ENCODE peak calls at places on chromosome 6, in four cellular contexts. B is spleen, H is glutamatergic neuron, G is RWPE1. F is an unnamed sample.

GRCh38 chr6:157823523-157824370 is 701 bp downstream of the SNX9 start:
- DNase-seq in B (peak; percentile 88), G (peak; percentile 49), H (peak; percentile 40), F (peak; percentile 29)

GRCh38 chr6:130293800-130294199 is 71.0 kb upstream of the SAMD3 start:
- DNase-seq in G (peak; percentile 36), H (peak; percentile 25), B (no peak), F (peak; percentile 5)

GRCh38 chr6:40719671-40720374 is 132.7 kb upstream of the LRFN2 start:
- DNase-seq in B (no peak), G (no peak), H (no peak), F (no peak)

GRCh38 chr6:99334526-99335127 is 14.8 kb downstream of the FAXC start:
- DNase-seq in B (no peak), G (peak; percentile 51), H (no peak), F (no peak)

GRCh38 chr6:36929607-36930006 is 24.9 kb upstream of the PI16 start:
- DNase-seq in G (no peak), B (no peak), H (no peak), F (no peak)

GRCh38 chr6:85756982-85757381 is 114.3 kb upstream of the SYNCRIP start:
- DNase-seq in B (no peak), G (peak; percentile 28), H (no peak), F (no peak)

GRCh38 chr6:52393780-52394179 is 26.4 kb upstream of the EFHC1 start:
- DNase-seq in H (no peak), B (no peak), G (no peak), F (no peak)

GRCh38 chr6:143267740-143268139 is 182.8 kb downstream of the ADAT2 start:
- DNase-seq in G (no peak), H (no peak), B (no peak), F (no peak)

GRCh38 chr6:142605922-142606321 is 304.1 kb downstream of the ADGRG6 start:
- DNase-seq in G (peak; percentile 17), B (no peak), H (no peak), F (no peak)

GRCh38 chr6:33727932-33728331 is 16.4 kb upstream of the UQCC2 start:
- DNase-seq in H (no peak), B (no peak), G (no peak), F (no peak)

GRCh38 chr6:70166088-70166958 is 136.6 kb downstream of the COL9A1 start:
- DNase-seq in B (peak; percentile 78), H (peak; percentile 82), G (peak; percentile 31), F (peak; percentile 61)

GRCh38 chr6:11971154-11971553 is 41.0 kb upstream of the HIVEP1 start:
- DNase-seq in B (no peak), G (no peak), H (no peak), F (no peak)

GRCh38 chr6:27281105-27281539 is 31.0 kb downstream of the POM121L2 start:
- DNase-seq in H (no peak), B (no peak), G (no peak), F (no peak)

GRCh38 chr6:159720708-159721107 is 6.6 kb upstream of the WTAP start:
- DNase-seq in B (no peak), H (no peak), G (peak; percentile 59), F (no peak)

GRCh38 chr6:48512396-48512795 is 401.4 kb upstream of the PTCHD4 start:
- DNase-seq in B (no peak), G (no peak), H (no peak), F (no peak)

GRCh38 chr6:168428052-168428829 is 12.7 kb upstream of the SMOC2 start:
- DNase-seq in B (no peak), H (no peak), G (no peak), F (no peak)

GRCh38 chr6:16129623-16130243 is 847 bp downstream of the MYLIP start:
- DNase-seq in B (no peak), H (no peak), G (peak; percentile 22), F (no peak)

GRCh38 chr6:116691154-116691553 is 10.1 kb downstream of the KPNA5 start:
- DNase-seq in H (no peak), G (no peak), B (no peak), F (no peak)

GRCh38 chr6:150987371-150987828 is 121.9 kb downstream of the MTHFD1L start:
- DNase-seq in H (no peak), B (no peak), G (no peak), F (no peak)

GRCh38 chr6:36944650-36945049 is 9.9 kb upstream of the PI16 start:
- DNase-seq in G (no peak), B (no peak), H (no peak), F (no peak)

GRCh38 chr6:4185419-4185818 is 50.0 kb upstream of the ECI2 start:
- DNase-seq in G (no peak), H (no peak), B (no peak), F (no peak)

GRCh38 chr6:167907837-167908681 is 81.3 kb downstream of the AFDN start:
- DNase-seq in B (no peak), G (peak; percentile 27), H (no peak), F (no peak)

GRCh38 chr6:34200340-34200971 is 36.2 kb upstream of the HMGA1 start:
- DNase-seq in G (no peak), H (no peak), B (no peak), F (no peak)

GRCh38 chr6:80742481-80742880 is 636.0 kb downstream of the BCKDHB start:
- DNase-seq in G (peak; percentile 13), H (no peak), B (no peak), F (no peak)

GRCh38 chr6:43667245-43668150 is 20.1 kb downstream of the MRPS18A start:
- DNase-seq in B (peak; percentile 93), G (peak; percentile 74), H (peak; percentile 92), F (peak; percentile 95)

GRCh38 chr6:43669922-43670622 is 17.5 kb downstream of the MRPS18A start:
- DNase-seq in H (no peak), G (no peak), B (no peak), F (no peak)

GRCh38 chr6:43669050-43669921 is 18.3 kb downstream of the MRPS18A start:
- DNase-seq in H (no peak), G (no peak), B (no peak), F (no peak)

GRCh38 chr6:43666181-43666920 is 21.2 kb downstream of the MRPS18A start:
- DNase-seq in G (no peak), B (no peak), H (no peak), F (no peak)

GRCh38 chr6:43668151-43669028 is 19.2 kb downstream of the MRPS18A start:
- DNase-seq in H (peak; percentile 66), G (no peak), B (peak; percentile 83), F (peak; percentile 23)
- TF ChIP-seq CTCF in H (peak; percentile 43), G (no peak), B (no peak), F (peak; percentile 59)

GRCh38 chr6:43074847-43075741 is 1.0 kb upstream of the PTK7 start:
- DNase-seq in B (peak; percentile 73), G (no peak), H (no peak), F (no peak)

GRCh38 chr6:43075791-43076092 is 372 bp upstream of the PTK7 start:
- DNase-seq in B (no peak), G (no peak), H (no peak), F (no peak)

DNA sequence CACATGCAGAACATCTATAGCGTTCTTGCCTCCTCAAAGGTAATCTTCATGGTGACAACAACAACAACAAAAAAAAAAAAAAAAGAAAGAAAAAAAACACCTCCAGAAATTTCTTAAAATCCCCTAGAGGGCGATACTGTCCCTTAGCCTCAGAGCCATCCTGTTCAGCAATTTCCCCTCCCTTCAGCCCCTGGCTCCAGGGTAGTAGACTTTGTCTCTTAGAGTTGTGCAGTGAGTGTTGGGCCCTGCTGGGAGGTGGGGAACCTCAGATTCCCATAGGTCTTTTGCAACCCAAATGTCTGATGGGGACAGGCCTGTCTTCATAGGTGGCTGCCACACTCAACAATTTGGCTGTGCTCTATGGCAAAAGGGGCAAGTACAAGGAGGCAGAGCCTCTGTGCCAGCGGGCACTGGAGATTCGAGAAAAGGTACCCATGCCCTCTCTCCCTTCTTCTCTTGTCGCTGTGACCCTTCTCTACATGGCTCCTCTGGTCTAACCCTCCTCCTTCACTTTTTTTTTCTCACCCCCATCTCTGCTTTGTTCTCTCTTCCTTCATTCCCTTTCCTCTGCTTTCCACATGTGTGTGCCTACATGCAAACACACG is 6.0 kb upstream of the PTK7 start:
- DNase-seq in H (no peak), G (peak; percentile 63), B (no peak), F (no peak)
- TF ChIP-seq CTCF in H (peak; percentile 64), G (peak; percentile 63), B (no peak), F (peak; percentile 80)

GRCh38 chr6:113853252-113853651 is 3.9 kb upstream of the MARCKS start:
- DNase-seq in G (no peak), B (no peak), H (no peak), F (no peak)

GRCh38 chr6:113856571-113857564 is at the start of gene MARCKS:
- DNase-seq in H (peak; percentile 88), G (peak; percentile 86), B (peak; percentile 92), F (peak; percentile 80)

GRCh38 chr6:113856011-113856551 is 1.1 kb upstream of the MARCKS start:
- DNase-seq in H (peak; percentile 46), B (peak; percentile 74), G (peak; percentile 18), F (peak; percentile 23)

GRCh38 chr6:113855500-113856010 is 1.6 kb upstream of the MARCKS start:
- DNase-seq in G (peak; percentile 17), H (peak; percentile 62), B (peak; percentile 85), F (peak; percentile 45)

DNA sequence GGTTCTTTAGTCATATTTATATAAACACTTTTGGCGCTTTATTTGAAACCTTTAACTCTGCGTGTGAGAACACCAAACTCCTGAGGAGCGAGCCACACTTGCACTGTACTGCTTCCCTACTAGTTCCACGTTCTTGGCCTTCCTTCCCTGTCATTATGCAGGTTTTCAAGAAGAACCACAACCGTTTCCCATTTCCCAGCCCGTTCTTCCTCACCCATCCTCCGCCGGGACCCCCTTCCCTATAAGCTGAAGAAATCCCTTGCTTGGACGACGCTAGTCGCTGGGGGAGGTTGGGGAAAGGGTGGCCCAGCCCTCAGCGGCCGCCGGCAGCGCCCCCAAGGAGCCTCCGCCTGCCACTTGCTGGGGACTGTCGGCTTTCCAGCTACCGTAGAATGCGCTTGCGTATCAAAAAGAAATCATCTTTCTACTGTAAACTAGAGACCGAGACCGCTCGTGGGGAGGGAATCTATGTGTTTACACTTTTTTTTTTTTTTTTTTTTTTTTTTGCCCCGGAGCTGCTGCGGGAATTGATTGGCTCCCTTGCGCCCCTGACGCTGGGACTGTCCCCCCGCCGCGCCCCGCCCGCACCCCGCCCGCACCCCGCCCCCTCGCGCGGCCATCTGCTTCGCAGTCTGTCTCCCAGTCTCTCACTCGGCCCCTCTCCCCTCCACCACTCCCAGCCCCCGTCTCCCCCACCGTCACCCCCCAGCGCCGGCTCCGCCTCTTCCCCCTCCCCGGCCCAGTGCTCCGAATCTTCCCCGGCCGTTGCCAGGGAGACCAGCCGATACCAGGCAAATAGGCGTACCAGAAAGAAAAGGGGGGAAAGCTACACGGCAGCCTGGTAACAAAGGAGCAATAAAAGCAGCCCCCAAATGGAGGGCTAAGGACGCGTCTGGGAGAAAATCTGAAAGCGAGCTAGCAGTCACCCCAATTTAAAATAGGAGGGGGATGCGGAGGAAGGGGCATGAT is 2.3 kb upstream of the MARCKS start:
- DNase-seq in B (peak; percentile 93), H (peak; percentile 94), G (peak; percentile 53), F (peak; percentile 81)
- TF ChIP-seq CTCF in B (no peak), H (no peak), G (no peak), F (no peak)

GRCh38 chr6:121868191-121868590 is 432.7 kb downstream of the GJA1 start:
- DNase-seq in B (no peak), G (no peak), H (no peak), F (no peak)

GRCh38 chr6:121865811-121866210 is 430.4 kb downstream of the GJA1 start:
- DNase-seq in B (no peak), G (no peak), H (no peak), F (no peak)

DNA sequence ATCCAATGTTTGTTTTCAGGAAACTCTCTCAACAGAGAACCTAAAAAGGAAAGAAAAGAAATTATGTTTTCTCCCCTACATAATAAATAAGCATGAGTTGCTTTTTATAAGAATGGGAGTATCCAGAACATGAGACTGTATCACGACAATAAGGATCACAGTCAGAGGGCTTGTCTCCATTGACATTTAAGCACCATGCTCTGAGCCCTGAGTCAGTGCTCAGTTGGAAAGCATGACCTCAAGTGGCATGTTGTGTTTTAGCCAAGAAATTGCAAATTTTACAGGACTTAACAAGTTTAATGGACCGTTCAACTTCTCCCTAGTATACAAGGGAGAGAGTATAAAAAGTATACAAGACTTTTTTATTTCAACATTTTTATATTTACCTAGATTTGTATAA is 431.6 kb downstream of the GJA1 start:
- DNase-seq in G (no peak), H (no peak), B (no peak), F (no peak)
- TF ChIP-seq CTCF in G (no peak), H (no peak), B (no peak), F (no peak)